ENCODE peak calls at places on chromosomes 2 and 18, in six cellular contexts. I is AG08396, Y is NCI-H1092 treated with DMSO at 0.1 percent for 48 hours, S is iPS-NIHi11, K is RPMI7951, C is EL. Z is an unnamed sample.
A peak's percentile ranks its signal among the peaks of the same experiment; 100 is the strongest.

GRCh38 chr2:68190991-68191731 is 33.5 kb downstream of the PNO1 start:
- DNase-seq in C (peak; percentile 76), Y (no peak), I (peak; percentile 31), S (no peak), K (peak; percentile 56), Z (no peak)

GRCh38 chr2:88032070-88032702 is 15.8 kb upstream of the RNU2-63P start:
- DNase-seq in K (no peak), C (no peak), S (no peak), Y (no peak), I (no peak), Z (no peak)

GRCh38 chr2:224958873-224959272 is 83.4 kb downstream of the DOCK10 start:
- DNase-seq in K (no peak), I (no peak), C (no peak), Y (no peak), S (no peak), Z (no peak)

GRCh38 chr2:96771792-96772618 is 11.3 kb downstream of the CNNM4 start:
- DNase-seq in I (no peak), Y (no peak), K (no peak), S (peak; percentile 72), C (no peak), Z (no peak)

GRCh38 chr2:168758970-168759820 is 43.2 kb upstream of the NOSTRIN start:
- DNase-seq in Y (peak; percentile 30), K (peak; percentile 56), C (peak; percentile 48), S (peak; percentile 53), I (peak; percentile 53), Z (peak; percentile 35)

GRCh38 chr2:232926448-232927040 is 56.5 kb downstream of the SNORC start:
- DNase-seq in K (no peak), Y (no peak), S (peak; percentile 33), C (no peak), I (no peak), Z (no peak)

GRCh38 chr2:181682026-181682789 is 1.9 kb upstream of the NEUROD1 start:
- DNase-seq in I (no peak), S (no peak), Y (no peak), C (no peak), K (no peak), Z (no peak)

GRCh38 chr2:83261591-83262136 is 1197.4 kb downstream of the SUCLG1 start:
- DNase-seq in I (no peak), K (no peak), Y (no peak), C (no peak), S (no peak), Z (no peak)

GRCh38 chr2:44578401-44579135 is 216.8 kb downstream of the CAMKMT start:
- DNase-seq in S (no peak), I (peak; percentile 10), Y (no peak), K (peak; percentile 71), C (peak; percentile 61), Z (peak; percentile 7)

GRCh38 chr2:102046135-102046901 is 54.6 kb downstream of the IL1R2 start:
- DNase-seq in I (no peak), C (no peak), Y (no peak), S (no peak), K (peak; percentile 54), Z (no peak)

GRCh38 chr2:84906900-84907714 is 1.7 kb downstream of the TMSB10 start:
- DNase-seq in C (peak; percentile 92), S (peak; percentile 48), I (peak; percentile 76), K (peak; percentile 93), Y (no peak), Z (peak; percentile 62)

GRCh38 chr2:134599236-134599635 is 119.6 kb downstream of the TMEM163 start:
- DNase-seq in I (no peak), K (no peak), Y (no peak), S (no peak), C (no peak), Z (no peak)

GRCh38 chr2:188117706-188118105 is 174.0 kb upstream of the GULP1 start:
- DNase-seq in I (no peak), C (no peak), K (no peak), S (no peak), Y (no peak), Z (no peak)

GRCh38 chr2:218367415-218368149 is 10.9 kb downstream of the CATIP start:
- DNase-seq in S (peak; percentile 97), Y (no peak), K (peak; percentile 81), C (peak; percentile 84), I (peak; percentile 83), Z (peak; percentile 71)

GRCh38 chr2:20675701-20676352 is 8.9 kb downstream of the GDF7 start:
- DNase-seq in S (peak; percentile 65), C (no peak), K (peak; percentile 15), Y (no peak), I (no peak), Z (no peak)

GRCh38 chr2:118430510-118431187 is 342.4 kb downstream of the INSIG2 start:
- DNase-seq in C (no peak), K (peak; percentile 39), S (no peak), Y (no peak), I (peak; percentile 9), Z (no peak)

GRCh38 chr2:102050854-102051391 is 59.2 kb downstream of the IL1R2 start:
- DNase-seq in Y (no peak), I (peak; percentile 48), S (no peak), C (peak; percentile 80), K (peak; percentile 88), Z (no peak)

GRCh38 chr2:95267458-95268207 is 6.6 kb upstream of the PROM2 start:
- DNase-seq in Y (no peak), S (no peak), C (peak; percentile 16), I (no peak), K (peak; percentile 81), Z (no peak)

GRCh38 chr2:209549589-209549988 is 125.7 kb downstream of the MAP2 start:
- DNase-seq in Y (no peak), S (no peak), I (no peak), C (no peak), K (peak; percentile 62), Z (no peak)

GRCh38 chr2:96946625-96947024 is 39.8 kb downstream of the FAM178B start:
- DNase-seq in S (no peak), Y (no peak), K (no peak), I (no peak), C (no peak), Z (no peak)

GRCh38 chr2:8676191-8676914 is 5.5 kb upstream of the ID2 start:
- DNase-seq in C (peak; percentile 74), S (no peak), I (peak; percentile 88), Y (no peak), K (peak; percentile 69), Z (peak; percentile 76)

GRCh38 chr2:234195516-234195915 is 145.0 kb downstream of the SPP2 start:
- DNase-seq in S (no peak), Y (no peak), I (no peak), K (no peak), C (no peak), Z (no peak)

GRCh38 chr2:239806758-239807434 is 218.2 kb downstream of the NDUFA10 start:
- DNase-seq in I (no peak), K (no peak), Y (no peak), S (no peak), C (no peak), Z (no peak)

GRCh38 chr2:128259585-128259984 is 59.1 kb downstream of the HS6ST1 start:
- DNase-seq in I (no peak), K (no peak), Y (no peak), S (no peak), C (no peak), Z (no peak)

GRCh38 chr18:48943736-48944527 is 6.8 kb downstream of the SMAD7 start:
- DNase-seq in S (no peak), I (no peak), Y (no peak), K (no peak), C (no peak), Z (no peak)

GRCh38 chr2:23828256-23828980 is 98.5 kb downstream of the ATAD2B start:
- DNase-seq in C (no peak), K (no peak), Y (no peak), I (peak; percentile 4), S (no peak), Z (no peak)

GRCh38 chr2:225173909-225174308 is 131.6 kb upstream of the DOCK10 start:
- DNase-seq in S (no peak), Y (peak; percentile 25), C (no peak), K (no peak), I (no peak), Z (no peak)

GRCh38 chr2:102048465-102048864 is 56.7 kb downstream of the IL1R2 start:
- DNase-seq in I (no peak), S (no peak), C (peak; percentile 44), K (peak; percentile 69), Y (no peak), Z (no peak)

GRCh38 chr2:106596844-106597243 is 109.7 kb downstream of the CD8B2 start:
- DNase-seq in Y (no peak), K (peak; percentile 4), S (peak; percentile 44), C (no peak), I (no peak), Z (no peak)

GRCh38 chr2:102251042-102251848 is 60.1 kb upstream of the IL1RL1 start:
- DNase-seq in K (peak; percentile 47), Y (no peak), S (peak; percentile 72), I (peak; percentile 61), C (peak; percentile 43), Z (peak; percentile 42)

GRCh38 chr2:102488063-102488462 is 15.0 kb downstream of the SLC9A4 start:
- DNase-seq in Y (no peak), C (peak; percentile 69), K (peak; percentile 58), I (no peak), S (peak; percentile 19), Z (no peak)

Z was measured in frontal cortex.